ENCODE peak calls at places on chromosomes 13 and 19, in nine cellular contexts. H is activated naive CD8-positive, alpha-beta T cell treated with anti-CD3 and anti-CD28 coated beads, Interleukin-2, amount 50 U/mL, for 16 hours; R is fibroblast of the aortic adventitia; Z is BJ; I is HEK293T; Y is GM18507; X is EL; U is NCI-H1694 treated with DMSO at 0.1 percent for 48 hours; Q is sciatic nerve. D is an unnamed sample.

GRCh38 chr13:75541287-75541686 is 3.6 kb upstream of the COMMD6 start:
- DNase-seq in Q (no peak), Y (no peak), R (no peak), I (no peak), X (no peak), H (no peak), U (peak), Z (no peak), D (no peak)

GRCh38 chr19:42024622-42025111 is 30.6 kb upstream of the ATP1A3 start:
- DNase-seq in I (no peak), U (no peak), Q (no peak), R (peak), X (peak), H (no peak), Y (no peak), Z (peak), D (peak)

GRCh38 chr13:46211116-46211515 is 612 bp upstream of the LRRC63 start:
- DNase-seq in I (peak), X (peak), U (peak), H (no peak), Q (no peak), R (peak), Z (no peak), Y (no peak), D (no peak)

GRCh38 chr13:24882665-24883064 is 118.7 kb downstream of the RNF17 start:
- DNase-seq in Q (no peak), Z (no peak), X (no peak), H (no peak), U (no peak), I (no peak), Y (no peak), R (no peak), D (no peak)

GRCh38 chr13:41917641-41918040 is 43.3 kb downstream of the VWA8 start:
- DNase-seq in U (no peak), I (no peak), Q (no peak), R (peak), Z (peak), X (peak), H (no peak), Y (no peak), D (no peak)

GRCh38 chr19:3480383-3481091 is at the start of gene SMIM24:
- DNase-seq in I (no peak), Q (no peak), H (no peak), U (no peak), R (no peak), X (no peak), Y (no peak), Z (no peak), D (peak)

GRCh38 chr19:3207466-3208242 is 16.8 kb upstream of the CELF5 start:
- DNase-seq in H (no peak), Y (no peak), U (no peak), I (peak), X (no peak), Q (no peak), Z (no peak), R (no peak), D (no peak)

GRCh38 chr13:66659291-66660012 is 570.7 kb downstream of the PCDH9 start:
- DNase-seq in R (peak), H (no peak), U (no peak), I (no peak), Y (no peak), Q (no peak), Z (no peak), X (no peak), D (no peak)

GRCh38 chr19:40798997-40799557 is at the start of gene EGLN2:
- DNase-seq in X (no peak), U (no peak), I (peak), H (no peak), Y (no peak), Z (no peak), R (no peak), Q (no peak), D (peak)

GRCh38 chr19:9597027-9597426 is 12.7 kb upstream of the ZNF121 start:
- DNase-seq in U (no peak), Y (no peak), Z (peak), X (peak), Q (no peak), H (no peak), R (peak), I (no peak), D (peak)

GRCh38 chr13:94093652-94094310 is 385.7 kb downstream of the DCT start:
- DNase-seq in U (no peak), H (no peak), I (no peak), Q (no peak), Y (no peak), R (peak), Z (no peak), X (no peak), D (no peak)

GRCh38 chr13:113211774-113212173 is 2.4 kb downstream of the CUL4A start:
- DNase-seq in I (no peak), U (no peak), Z (no peak), R (no peak), X (no peak), H (no peak), Q (no peak), Y (no peak), D (no peak)

GRCh38 chr19:47143322-47144073 is 12.9 kb downstream of the SAE1 start:
- DNase-seq in X (no peak), I (no peak), Q (no peak), Y (no peak), R (no peak), U (no peak), H (no peak), Z (no peak), D (no peak)

GRCh38 chr13:99517577-99517976 is 16.3 kb downstream of the TM9SF2 start:
- DNase-seq in R (no peak), U (no peak), X (no peak), H (no peak), Y (no peak), I (no peak), Q (no peak), Z (no peak), D (no peak)

GRCh38 chr13:112105884-112106283 is 38.9 kb downstream of the SOX1 start:
- DNase-seq in U (no peak), Y (no peak), Q (no peak), I (no peak), X (no peak), R (no peak), Z (no peak), H (no peak), D (peak)

GRCh38 chr13:97352815-97353214 is 81.2 kb upstream of the RAP2A start:
- DNase-seq in H (no peak), X (no peak), R (peak), Y (no peak), U (no peak), Z (no peak), Q (no peak), I (no peak), D (peak)

GRCh38 chr19:21463449-21464105 is 41.8 kb upstream of the ZNF429 start:
- DNase-seq in Y (no peak), Q (no peak), H (no peak), X (peak), Z (no peak), U (no peak), R (no peak), I (no peak), D (peak)

GRCh38 chr13:39144941-39145533 is 106.8 kb downstream of the NHLRC3 start:
- DNase-seq in Y (no peak), U (no peak), I (peak), X (peak), R (peak), Q (peak), Z (peak), H (no peak), D (peak)

GRCh38 chr13:80979035-80979641 is 638.2 kb upstream of the SPRY2 start:
- DNase-seq in Z (peak), X (peak), R (peak), H (no peak), Y (peak), I (peak), Q (no peak), U (peak), D (peak)

GRCh38 chr19:3275068-3275582 is 50.7 kb downstream of the CELF5 start:
- DNase-seq in I (peak), R (no peak), X (no peak), H (peak), Q (no peak), U (peak), Z (no peak), Y (peak), D (peak)

GRCh38 chr19:18386543-18387251 is 739 bp downstream of the GDF15 start:
- DNase-seq in R (peak), I (no peak), X (no peak), U (no peak), Q (no peak), Z (no peak), H (no peak), Y (no peak), D (peak)

GRCh38 chr19:37551123-37551993 is 43.2 kb downstream of the ZNF571 start:
- DNase-seq in H (no peak), Y (peak), R (peak), Q (no peak), Z (peak), X (peak), I (no peak), U (no peak), D (peak)

D was measured in osteoblast.